ENCODE peak calls at places on chromosomes 12 and 14, in ten cellular contexts. X is hypothalamus, A is AG08396, U is NCI-H1417, G is amniotic stem cell, H is iris pigment epithelial cell, K is nephron progenitor cell, D is GM10248, I is H4, O is RWPE1. L is an unnamed sample.
A peak's percentile ranks its signal among the peaks of the same experiment; 100 is the strongest.

GRCh38 chr12:103529306-103529705 is 33.5 kb upstream of the C12orf42 start:
- DNase-seq in X (no peak), A (no peak), U (no peak), G (no peak), H (no peak), K (no peak), D (no peak), I (no peak), O (no peak), L (no peak)

GRCh38 chr14:32078030-32078793 is 1.1 kb downstream of the ARHGAP5 start:
- DNase-seq in X (peak; percentile 34), A (peak; percentile 22), U (peak; percentile 83), G (no peak), H (peak; percentile 51), K (peak; percentile 12), D (peak; percentile 17), I (peak; percentile 19), O (peak; percentile 23), L (peak; percentile 24)

GRCh38 chr14:55212611-55213010 is 21.2 kb upstream of the DLGAP5 start:
- DNase-seq in X (no peak), A (no peak), U (peak; percentile 51), G (no peak), H (no peak), K (no peak), D (no peak), I (no peak), O (no peak), L (no peak)

GRCh38 chr12:109448707-109449390 is 28.3 kb downstream of the KCTD10 start:
- DNase-seq in X (no peak), A (no peak), U (no peak), G (no peak), H (no peak), K (no peak), D (no peak), I (no peak), O (no peak), L (no peak)

GRCh38 chr12:45745861-45746277 is 16.4 kb downstream of the ARID2 start:
- DNase-seq in X (no peak), A (peak; percentile 12), U (no peak), G (no peak), H (peak; percentile 52), K (no peak), D (no peak), I (peak; percentile 27), O (no peak), L (no peak)

GRCh38 chr14:68043752-68044151 is 224.2 kb downstream of the RAD51B start:
- DNase-seq in X (no peak), A (no peak), U (no peak), G (no peak), H (no peak), K (no peak), D (no peak), I (no peak), O (no peak), L (no peak)

GRCh38 chr14:96739511-96739910 is 57.7 kb upstream of the VRK1 start:
- DNase-seq in X (no peak), A (no peak), U (no peak), G (no peak), H (no peak), K (peak; percentile 15), D (no peak), I (no peak), O (no peak), L (no peak)

GRCh38 chr14:96189288-96189711 is 15.3 kb upstream of the BDKRB2 start:
- DNase-seq in X (no peak), A (peak; percentile 84), U (no peak), G (no peak), H (peak; percentile 63), K (no peak), D (peak; percentile 42), I (peak; percentile 20), O (no peak), L (no peak)

GRCh38 chr14:92687681-92688433 is 60.6 kb downstream of the LGMN start:
- DNase-seq in X (no peak), A (no peak), U (peak; percentile 93), G (no peak), H (peak; percentile 55), K (peak; percentile 58), D (no peak), I (no peak), O (no peak), L (no peak)

GRCh38 chr12:25976289-25976688 is 17.8 kb downstream of the RASSF8 start:
- DNase-seq in X (no peak), A (no peak), U (no peak), G (no peak), H (no peak), K (no peak), D (no peak), I (no peak), O (no peak), L (no peak)

GRCh38 chr14:67370830-67371229 is 10.7 kb downstream of the EIF2S1 start:
- DNase-seq in X (no peak), A (no peak), U (no peak), G (no peak), H (peak; percentile 61), K (no peak), D (no peak), I (no peak), O (no peak), L (no peak)

GRCh38 chr12:48691826-48692473 is 9.9 kb upstream of the KANSL2 start:
- DNase-seq in X (no peak), A (no peak), U (no peak), G (no peak), H (no peak), K (no peak), D (no peak), I (no peak), O (no peak), L (no peak)

GRCh38 chr14:79166171-79166570 is 996.0 kb downstream of the NRXN3 start:
- DNase-seq in X (no peak), A (no peak), U (no peak), G (no peak), H (no peak), K (no peak), D (no peak), I (no peak), O (no peak), L (no peak)

GRCh38 chr12:111842556-111843396 is 748 bp downstream of the MAPKAPK5 start:
- DNase-seq in X (no peak), A (peak; percentile 28), U (no peak), G (no peak), H (peak; percentile 16), K (no peak), D (no peak), I (no peak), O (peak; percentile 36), L (peak; percentile 10)

GRCh38 chr14:99127651-99128167 is 144.3 kb downstream of the BCL11B start:
- DNase-seq in X (no peak), A (no peak), U (no peak), G (no peak), H (peak; percentile 12), K (no peak), D (no peak), I (peak; percentile 85), O (peak; percentile 82), L (peak; percentile 10)

GRCh38 chr12:112905451-112906089 is 1.2 kb upstream of the OAS1 start:
- DNase-seq in X (no peak), A (no peak), U (no peak), G (no peak), H (no peak), K (no peak), D (no peak), I (no peak), O (peak; percentile 37), L (peak; percentile 15)

GRCh38 chr14:51304428-51304827 is 64.4 kb downstream of the TMX1 start:
- DNase-seq in X (no peak), A (no peak), U (no peak), G (no peak), H (peak; percentile 87), K (no peak), D (no peak), I (peak; percentile 36), O (no peak), L (no peak)

GRCh38 chr14:73723799-73724621 is 9.8 kb upstream of the PNMA1 start:
- DNase-seq in X (no peak), A (peak; percentile 92), U (no peak), G (peak; percentile 67), H (peak; percentile 99), K (no peak), D (no peak), I (peak; percentile 92), O (peak; percentile 69), L (peak; percentile 74)

GRCh38 chr12:120183211-120183631 is 11.3 kb downstream of the GCN1 start:
- DNase-seq in X (no peak), A (no peak), U (no peak), G (no peak), H (peak; percentile 67), K (no peak), D (no peak), I (no peak), O (no peak), L (no peak)

GRCh38 chr14:45034730-45035129 is 49.2 kb upstream of the PRPF39 start:
- DNase-seq in X (no peak), A (no peak), U (no peak), G (no peak), H (no peak), K (no peak), D (no peak), I (no peak), O (no peak), L (no peak)

GRCh38 chr14:75286313-75286712 is 7.7 kb downstream of the FOS start:
- DNase-seq in X (no peak), A (no peak), U (no peak), G (no peak), H (no peak), K (peak; percentile 26), D (no peak), I (no peak), O (no peak), L (no peak)

GRCh38 chr14:100882026-100882967 is 21.2 kb downstream of the RTL1 start:
- DNase-seq in X (no peak), A (no peak), U (no peak), G (no peak), H (no peak), K (no peak), D (no peak), I (no peak), O (no peak), L (no peak)

GRCh38 chr12:916240-916639 is 33.3 kb downstream of the RAD52 start:
- DNase-seq in X (no peak), A (no peak), U (no peak), G (no peak), H (no peak), K (peak; percentile 50), D (no peak), I (no peak), O (no peak), L (no peak)

GRCh38 chr12:12056951-12057350 is 13.8 kb upstream of the BCL2L14 start:
- DNase-seq in X (no peak), A (no peak), U (no peak), G (no peak), H (no peak), K (no peak), D (no peak), I (no peak), O (no peak), L (no peak)

GRCh38 chr12:124190301-124191023 is 104.4 kb upstream of the RFLNA start:
- DNase-seq in X (no peak), A (no peak), U (no peak), G (no peak), H (no peak), K (no peak), D (no peak), I (no peak), O (no peak), L (no peak)

GRCh38 chr12:126819554-126819953 is 1447.4 kb upstream of the TMEM132C start:
- DNase-seq in X (no peak), A (no peak), U (no peak), G (no peak), H (no peak), K (no peak), D (no peak), I (no peak), O (no peak), L (no peak)

GRCh38 chr14:103548463-103549351 is 13.8 kb downstream of the BAG5 start:
- DNase-seq in X (peak; percentile 47), A (no peak), U (no peak), G (no peak), H (no peak), K (no peak), D (no peak), I (no peak), O (no peak), L (no peak)

GRCh38 chr12:94676011-94676709 is 25.8 kb upstream of the TMCC3 start:
- DNase-seq in X (no peak), A (no peak), U (no peak), G (no peak), H (peak; percentile 39), K (no peak), D (peak; percentile 68), I (no peak), O (no peak), L (peak; percentile 23)